ENCODE peak calls at places on chromosomes 6 and 20, in seven cellular contexts. P is Panc1, N is HepG2, H is K562, V is HCT116, S is H1, A is SK-N-SH. D is an unnamed sample.

GRCh38 chr20:48612335-48612734 is 215.5 kb downstream of the PREX1 start:
- DNase-seq in P (no peak), N (no peak), H (no peak), V (no peak), S (no peak), A (no peak), D (no peak)

GRCh38 chr6:170292778-170293164 is 1.9 kb upstream of the DLL1 start:
- DNase-seq in P (no peak), N (no peak), H (peak; percentile 68), V (peak; percentile 32), S (no peak), A (peak; percentile 52), D (no peak)

GRCh38 chr6:166008441-166009369 is 158.9 kb downstream of the TBXT start:
- DNase-seq in P (no peak), N (no peak), H (no peak), V (no peak), S (peak; percentile 70), A (peak; percentile 75), D (no peak)

GRCh38 chr6:72374864-72375263 is 247.0 kb upstream of the KCNQ5 start:
- DNase-seq in P (no peak), N (peak; percentile 15), H (no peak), V (no peak), S (no peak), A (no peak), D (no peak)

GRCh38 chr20:32589256-32589655 is 4.1 kb upstream of the NOL4L start:
- DNase-seq in P (no peak), N (no peak), H (no peak), V (no peak), S (no peak), A (no peak), D (no peak)

GRCh38 chr6:12241493-12242214 is 48.5 kb upstream of the EDN1 start:
- DNase-seq in P (no peak), N (no peak), H (no peak), V (no peak), S (no peak), A (no peak), D (no peak)

GRCh38 chr6:33894438-33894837 is 90.6 kb upstream of the MLN start:
- DNase-seq in P (no peak), N (no peak), H (no peak), V (no peak), S (no peak), A (no peak), D (no peak)

GRCh38 chr20:25277941-25278521 is 30.1 kb downstream of the PYGB start:
- DNase-seq in P (no peak), N (no peak), H (no peak), V (no peak), S (peak; percentile 36), A (no peak), D (no peak)

GRCh38 chr20:7038029-7038428 is 270.5 kb downstream of the BMP2 start:
- DNase-seq in P (no peak), N (no peak), H (no peak), V (no peak), S (no peak), A (no peak), D (no peak)

GRCh38 chr20:41509801-41510200 is 108.4 kb downstream of the CHD6 start:
- DNase-seq in P (no peak), N (peak; percentile 72), H (no peak), V (no peak), S (no peak), A (no peak), D (no peak)

GRCh38 chr20:31675828-31676533 is 38.3 kb downstream of the COX4I2 start:
- DNase-seq in P (no peak), N (no peak), H (peak; percentile 82), V (no peak), S (no peak), A (no peak), D (no peak)

GRCh38 chr6:3900744-3901351 is 51.7 kb downstream of the FAM50B start:
- DNase-seq in P (no peak), N (peak; percentile 48), H (no peak), V (no peak), S (no peak), A (no peak), D (no peak)

GRCh38 chr6:30687659-30688431 is 1.4 kb upstream of the PPP1R18 start:
- DNase-seq in P (no peak), N (no peak), H (peak; percentile 46), V (no peak), S (no peak), A (peak; percentile 47), D (no peak)

GRCh38 chr6:99195986-99196655 is 153.4 kb downstream of the FAXC start:
- DNase-seq in P (no peak), N (no peak), H (no peak), V (no peak), S (no peak), A (no peak), D (no peak)
- TF ChIP-seq SIN3A in P (no peak), N (no peak), H (no peak), V (no peak), S (no peak), A (no peak), D (no peak)

GRCh38 chr6:168956141-168956838 is 297.4 kb downstream of the THBS2 start:
- DNase-seq in P (no peak), N (no peak), H (no peak), V (no peak), S (no peak), A (no peak), D (no peak)
- TF ChIP-seq SIN3A in P (no peak), N (no peak), H (no peak), V (no peak), S (no peak), A (no peak), D (no peak)

GRCh38 chr6:6734463-6735455 is 146.2 kb downstream of the LY86 start:
- DNase-seq in P (no peak), N (no peak), H (no peak), V (no peak), S (no peak), A (no peak), D (no peak)

GRCh38 chr6:6728169-6728941 is 139.8 kb downstream of the LY86 start:
- DNase-seq in P (no peak), N (no peak), H (no peak), V (no peak), S (no peak), A (no peak), D (no peak)

GRCh38 chr6:6729971-6730370 is 141.5 kb downstream of the LY86 start:
- DNase-seq in P (no peak), N (no peak), H (no peak), V (no peak), S (no peak), A (no peak), D (no peak)

GRCh38 chr6:6725834-6726194 is 137.3 kb downstream of the LY86 start:
- DNase-seq in P (no peak), N (no peak), H (no peak), V (no peak), S (no peak), A (no peak), D (no peak)

GRCh38 chr6:6730831-6731230 is 142.3 kb downstream of the LY86 start:
- DNase-seq in P (no peak), N (no peak), H (no peak), V (no peak), S (no peak), A (no peak), D (no peak)
- TF ChIP-seq SIN3A in P (no peak), N (no peak), H (no peak), V (no peak), S (no peak), A (peak; percentile 31), D (no peak)

DNA sequence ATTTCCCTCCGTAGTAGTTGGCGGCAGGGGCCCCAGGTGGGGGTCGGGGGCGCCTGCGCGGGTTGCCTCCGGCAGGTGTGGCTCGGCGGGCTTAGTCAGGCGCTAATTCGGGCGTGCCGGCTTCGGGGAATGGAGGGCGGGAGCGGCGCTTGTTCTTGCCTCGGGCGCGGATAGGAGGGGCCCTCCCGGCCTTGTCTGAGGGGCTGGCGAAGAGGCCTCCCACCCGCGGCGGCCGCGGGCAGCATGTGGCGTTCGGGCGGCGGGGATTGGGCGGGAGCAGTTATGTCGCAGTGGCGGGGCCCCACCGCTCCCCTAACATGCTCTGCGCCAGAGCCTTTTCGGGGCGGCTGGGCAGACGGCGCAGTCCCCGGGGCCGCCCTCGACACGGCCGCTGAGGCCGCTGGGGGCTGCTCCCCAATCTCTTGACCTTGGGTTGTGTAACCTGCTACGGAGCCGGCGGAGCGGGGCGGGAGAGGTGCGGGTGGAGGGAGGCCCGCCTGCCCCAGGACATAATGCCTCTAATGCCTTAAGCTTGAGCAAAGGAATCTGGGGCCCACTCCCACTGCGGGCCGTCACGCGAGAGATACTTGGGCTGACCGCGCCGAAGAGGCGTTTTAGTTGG is 1.1 kb downstream of the AMD1 start:
- DNase-seq in P (no peak), N (no peak), H (peak; percentile 70), V (no peak), S (peak; percentile 63), A (peak; percentile 66), D (no peak)
- TF ChIP-seq SIN3A in P (no peak), N (peak; percentile 17), H (no peak), V (peak; percentile 53), S (no peak), A (no peak), D (no peak)

DNA sequence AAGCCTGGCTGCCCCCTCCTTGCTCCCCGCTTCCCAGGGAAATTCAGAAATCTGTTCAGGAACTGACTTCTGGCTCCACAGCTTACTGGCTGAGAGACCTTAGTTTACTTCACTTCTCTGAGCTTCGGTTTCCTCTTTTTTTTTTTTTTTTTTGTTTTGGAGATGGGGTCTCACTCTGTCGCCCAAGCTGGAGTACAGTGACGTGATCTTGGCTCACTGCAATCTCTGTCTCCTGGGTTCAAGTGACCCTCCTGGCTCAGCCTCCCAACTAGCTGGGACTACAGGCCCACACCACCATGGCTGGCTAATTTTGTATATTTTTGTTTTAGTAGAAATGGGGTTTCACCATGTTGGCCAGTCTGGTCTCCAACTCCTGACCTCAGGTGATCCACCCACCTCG is 14.9 kb downstream of the PTK7 start:
- DNase-seq in P (no peak), N (no peak), H (no peak), V (no peak), S (no peak), A (no peak), D (no peak)
- TF ChIP-seq SIN3A in P (no peak), N (no peak), H (no peak), V (no peak), S (no peak), A (no peak), D (no peak)

GRCh38 chr20:4011226-4011975 is 4.0 kb downstream of the RNF24 start:
- DNase-seq in P (no peak), N (no peak), H (no peak), V (no peak), S (no peak), A (no peak), D (no peak)

GRCh38 chr20:4012631-4013030 is 2.7 kb downstream of the RNF24 start:
- DNase-seq in P (no peak), N (no peak), H (no peak), V (no peak), S (no peak), A (no peak), D (no peak)

GRCh38 chr20:4013041-4013440 is 2.3 kb downstream of the RNF24 start:
- DNase-seq in P (no peak), N (no peak), H (no peak), V (no peak), S (no peak), A (no peak), D (no peak)

GRCh38 chr20:4016349-4017050 is 1.1 kb upstream of the RNF24 start:
- DNase-seq in P (no peak), N (no peak), H (no peak), V (no peak), S (no peak), A (no peak), D (no peak)

GRCh38 chr20:4014031-4014474 is 1.3 kb downstream of the RNF24 start:
- DNase-seq in P (peak; percentile 61), N (peak; percentile 87), H (no peak), V (peak; percentile 68), S (no peak), A (peak; percentile 61), D (no peak)
- TF ChIP-seq SIN3A in P (no peak), N (no peak), H (no peak), V (no peak), S (no peak), A (no peak), D (no peak)